ENCODE peak calls at places on chromosomes 2 and 18, in five cellular contexts. K is NAMALWA; W is stimulated activated CD8-positive, alpha-beta memory T cell treated with anti-CD3 and anti-CD28 coated beads, Interleukin-4, amount 100 ng/mL, for 48 hours; N is nucleus accumbens; L is GM04504. V is an unnamed sample.

GRCh38 chr2:97267411-97268074 is 154.6 kb downstream of the ANKRD36 start:
- DNase-seq in L (no peak), N (no peak), W (no peak), K (no peak), V (peak)

GRCh38 chr2:133972786-133973185 is 281.1 kb upstream of the MGAT5 start:
- DNase-seq in L (peak), K (no peak), N (no peak), W (no peak), V (no peak)

GRCh38 chr2:219142329-219142728 is 18.3 kb downstream of the NHEJ1 start:
- DNase-seq in L (peak), N (no peak), K (no peak), W (no peak), V (no peak)

GRCh38 chr2:207046642-207047213 is 107.4 kb downstream of the CPO start:
- DNase-seq in L (peak), W (peak), N (no peak), K (no peak), V (peak)

GRCh38 chr2:17616405-17616804 is 75.9 kb downstream of the VSNL1 start:
- DNase-seq in W (no peak), N (no peak), K (no peak), L (no peak), V (no peak)

GRCh38 chr2:127229555-127229954 is 9.5 kb upstream of the CYP27C1 start:
- DNase-seq in N (no peak), K (no peak), W (no peak), L (no peak), V (no peak)

GRCh38 chr18:25425030-25425429 is 73.1 kb upstream of the ZNF521 start:
- DNase-seq in L (no peak), K (no peak), W (no peak), N (no peak), V (no peak)

GRCh38 chr2:74576830-74577229 is 22.3 kb downstream of the DOK1 start:
- DNase-seq in K (no peak), L (peak), N (no peak), W (no peak), V (no peak)

GRCh38 chr18:50614838-50615237 is 55.0 kb downstream of the MAPK4 start:
- DNase-seq in K (no peak), L (no peak), N (no peak), W (no peak), V (no peak)

GRCh38 chr2:149585317-149585885 is 2.2 kb downstream of the MMADHC start:
- DNase-seq in L (no peak), W (no peak), K (no peak), N (no peak), V (no peak)

GRCh38 chr18:55932675-55933074 is 344.7 kb upstream of the TCF4 start:
- DNase-seq in N (no peak), K (no peak), L (no peak), W (no peak), V (no peak)

GRCh38 chr2:106296182-106296815 is 102.2 kb upstream of the UXS1 start:
- DNase-seq in L (peak), W (no peak), K (no peak), N (no peak), V (no peak)

V was measured in DND-41.